ENCODE peak calls at places on chromosomes 13 and 19, in four cellular contexts. One of them, this sample, is unnamed.

GRCh38 chr13:79451500-79451962 is 29.4 kb upstream of the NDFIP2 start:
- DNase-seq in astrocyte: peak; percentile 92
- DNase-seq in mucosa of descending colon: peak; percentile 31
- DNase-seq in aorta: no peak
- DNase-seq in this sample: no peak

GRCh38 chr13:32150794-32151193 is 119.2 kb downstream of the FRY start:
- DNase-seq in astrocyte: peak; percentile 85
- DNase-seq in mucosa of descending colon: peak; percentile 44
- DNase-seq in aorta: peak; percentile 92
- DNase-seq in this sample: no peak

GRCh38 chr19:33391631-33392249 is 18.2 kb downstream of the CEBPG start:
- DNase-seq in astrocyte: no peak
- DNase-seq in mucosa of descending colon: peak; percentile 23
- DNase-seq in aorta: peak; percentile 64
- DNase-seq in this sample: peak; percentile 20

GRCh38 chr13:44311011-44311481 is 62.6 kb upstream of the SERP2 start:
- DNase-seq in astrocyte: peak; percentile 66
- DNase-seq in mucosa of descending colon: no peak
- DNase-seq in aorta: no peak
- DNase-seq in this sample: no peak

GRCh38 chr19:1481893-1482360 is 2.9 kb upstream of the C19orf25 start:
- DNase-seq in astrocyte: no peak
- DNase-seq in mucosa of descending colon: peak; percentile 29
- DNase-seq in aorta: peak; percentile 76
- DNase-seq in this sample: no peak

GRCh38 chr13:45626731-45627374 is 11.3 kb upstream of the ERICH6B start:
- DNase-seq in astrocyte: peak; percentile 12
- DNase-seq in mucosa of descending colon: no peak
- DNase-seq in aorta: no peak
- DNase-seq in this sample: no peak

GRCh38 chr19:2363419-2363818 is 3.4 kb downstream of the TMPRSS9 start:
- DNase-seq in astrocyte: no peak
- DNase-seq in mucosa of descending colon: no peak
- DNase-seq in aorta: no peak
- DNase-seq in this sample: no peak

GRCh38 chr19:38377052-38377451 is 2.7 kb downstream of the PSMD8 start:
- DNase-seq in astrocyte: no peak
- DNase-seq in mucosa of descending colon: no peak
- DNase-seq in aorta: no peak
- DNase-seq in this sample: no peak

GRCh38 chr13:98527526-98527925 is 49.4 kb downstream of the STK24 start:
- DNase-seq in astrocyte: no peak
- DNase-seq in mucosa of descending colon: no peak
- DNase-seq in aorta: no peak
- DNase-seq in this sample: no peak

GRCh38 chr19:38264486-38265212 is at the start of gene SPINT2:
- DNase-seq in astrocyte: no peak
- DNase-seq in mucosa of descending colon: no peak
- DNase-seq in aorta: peak; percentile 80
- DNase-seq in this sample: peak; percentile 71

GRCh38 chr19:54188224-54188871 is 1.0 kb downstream of the MBOAT7 start:
- DNase-seq in astrocyte: peak; percentile 73
- DNase-seq in mucosa of descending colon: peak; percentile 55
- DNase-seq in aorta: no peak
- DNase-seq in this sample: no peak

GRCh38 chr19:40284501-40285352 is at the start of gene AKT2:
- DNase-seq in astrocyte: peak; percentile 44
- DNase-seq in mucosa of descending colon: no peak
- DNase-seq in aorta: peak; percentile 90
- DNase-seq in this sample: no peak

GRCh38 chr13:97116754-97117153 is 105.4 kb upstream of the MBNL2 start:
- DNase-seq in astrocyte: peak; percentile 74
- DNase-seq in mucosa of descending colon: no peak
- DNase-seq in aorta: no peak
- DNase-seq in this sample: no peak

GRCh38 chr13:58882556-58882955 is 1251.0 kb downstream of the PCDH17 start:
- DNase-seq in astrocyte: no peak
- DNase-seq in mucosa of descending colon: no peak
- DNase-seq in aorta: no peak
- DNase-seq in this sample: no peak

GRCh38 chr13:47111499-47111898 is 214.6 kb upstream of the HTR2A start:
- DNase-seq in astrocyte: no peak
- DNase-seq in mucosa of descending colon: no peak
- DNase-seq in aorta: no peak
- DNase-seq in this sample: no peak

GRCh38 chr19:11737964-11738745 is 591 bp downstream of the ZNF823 start:
- DNase-seq in astrocyte: no peak
- DNase-seq in mucosa of descending colon: peak; percentile 88
- DNase-seq in aorta: peak; percentile 83
- DNase-seq in this sample: peak; percentile 87

GRCh38 chr19:55226788-55227187 is 1.8 kb downstream of the TMEM86B start:
- DNase-seq in astrocyte: no peak
- DNase-seq in mucosa of descending colon: no peak
- DNase-seq in aorta: no peak
- DNase-seq in this sample: no peak

GRCh38 chr13:80121038-80121437 is 219.9 kb downstream of the SPRY2 start:
- DNase-seq in astrocyte: no peak
- DNase-seq in mucosa of descending colon: no peak
- DNase-seq in aorta: no peak
- DNase-seq in this sample: no peak

GRCh38 chr13:109412232-109412935 is 374.0 kb downstream of the IRS2 start:
- DNase-seq in astrocyte: peak; percentile 62
- DNase-seq in mucosa of descending colon: peak; percentile 46
- DNase-seq in aorta: no peak
- DNase-seq in this sample: peak; percentile 66

GRCh38 chr13:25783076-25783475 is 268.7 kb downstream of the SHISA2 start:
- DNase-seq in astrocyte: no peak
- DNase-seq in mucosa of descending colon: no peak
- DNase-seq in aorta: no peak
- DNase-seq in this sample: no peak

GRCh38 chr13:33262997-33263396 is 22.6 kb downstream of the STARD13 start:
- DNase-seq in astrocyte: no peak
- DNase-seq in mucosa of descending colon: no peak
- DNase-seq in aorta: no peak
- DNase-seq in this sample: no peak

GRCh38 chr19:652467-653389 is 10.3 kb downstream of the RNF126 start:
- DNase-seq in astrocyte: no peak
- DNase-seq in mucosa of descending colon: no peak
- DNase-seq in aorta: no peak
- DNase-seq in this sample: no peak

GRCh38 chr19:42653841-42654240 is 59.1 kb upstream of the CEACAM8 start:
- DNase-seq in astrocyte: no peak
- DNase-seq in mucosa of descending colon: no peak
- DNase-seq in aorta: no peak
- DNase-seq in this sample: no peak

DNA sequence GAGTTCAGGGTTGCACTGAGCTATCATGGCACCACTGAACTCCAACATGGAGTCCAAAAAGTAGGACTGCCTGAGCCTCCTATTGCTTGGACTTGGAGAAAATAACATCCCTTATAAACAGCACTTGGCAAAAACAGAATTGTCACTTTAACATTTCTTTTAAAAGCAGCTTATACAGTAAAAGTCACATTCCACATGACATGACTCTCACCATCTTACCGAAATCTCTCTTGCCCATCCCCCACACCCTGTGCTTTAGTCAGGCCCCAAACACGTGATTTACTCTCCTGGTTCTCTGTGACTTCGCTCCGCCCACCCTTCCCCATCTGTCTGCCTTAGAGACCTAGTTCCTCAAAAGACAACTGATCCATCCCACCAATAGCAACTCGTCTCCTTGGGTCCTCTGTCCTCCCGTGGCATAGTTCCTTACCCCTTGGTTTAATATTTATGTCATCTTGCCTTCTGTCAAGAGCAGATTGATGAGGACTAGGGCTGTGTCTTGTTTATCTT is 4.6 kb downstream of the SAFB start:
- DNase-seq in astrocyte: peak; percentile 26
- DNase-seq in mucosa of descending colon: peak; percentile 38
- DNase-seq in aorta: peak; percentile 80
- DNase-seq in this sample: peak; percentile 55
- H3K4me1 ChIP-seq in astrocyte: peaks cover 28% of the 10 kb centered on the region
- H3K4me1 ChIP-seq in mucosa of descending colon: peaks cover 45% of the 10 kb centered on the region
- H3K4me1 ChIP-seq in aorta: peaks cover 11% of the 10 kb centered on the region
- H3K4me1 ChIP-seq in this sample: no peaks in the 10 kb centered on the region

GRCh38 chr19:15291089-15291488 is 41.2 kb downstream of the BRD4 start:
- DNase-seq in astrocyte: peak; percentile 73
- DNase-seq in mucosa of descending colon: no peak
- DNase-seq in aorta: no peak
- DNase-seq in this sample: no peak

GRCh38 chr19:15291666-15292065 is 40.7 kb downstream of the BRD4 start:
- DNase-seq in astrocyte: no peak
- DNase-seq in mucosa of descending colon: no peak
- DNase-seq in aorta: no peak
- DNase-seq in this sample: no peak

GRCh38 chr19:15288146-15288963 is 44.0 kb downstream of the BRD4 start:
- DNase-seq in astrocyte: no peak
- DNase-seq in mucosa of descending colon: peak; percentile 43
- DNase-seq in aorta: no peak
- DNase-seq in this sample: no peak

GRCh38 chr19:15289673-15290072 is 42.7 kb downstream of the BRD4 start:
- DNase-seq in astrocyte: no peak
- DNase-seq in mucosa of descending colon: no peak
- DNase-seq in aorta: no peak
- DNase-seq in this sample: no peak

GRCh38 chr19:15290149-15290548 is 42.2 kb downstream of the BRD4 start:
- DNase-seq in astrocyte: no peak
- DNase-seq in mucosa of descending colon: no peak
- DNase-seq in aorta: no peak
- DNase-seq in this sample: no peak
- H3K4me1 ChIP-seq in astrocyte: peaks cover 26% of the 10 kb centered on the region
- H3K4me1 ChIP-seq in mucosa of descending colon: peaks cover 67% of the 10 kb centered on the region
- H3K4me1 ChIP-seq in aorta: peaks cover 21% of the 10 kb centered on the region
- H3K4me1 ChIP-seq in this sample: no peaks in the 10 kb centered on the region

DNA sequence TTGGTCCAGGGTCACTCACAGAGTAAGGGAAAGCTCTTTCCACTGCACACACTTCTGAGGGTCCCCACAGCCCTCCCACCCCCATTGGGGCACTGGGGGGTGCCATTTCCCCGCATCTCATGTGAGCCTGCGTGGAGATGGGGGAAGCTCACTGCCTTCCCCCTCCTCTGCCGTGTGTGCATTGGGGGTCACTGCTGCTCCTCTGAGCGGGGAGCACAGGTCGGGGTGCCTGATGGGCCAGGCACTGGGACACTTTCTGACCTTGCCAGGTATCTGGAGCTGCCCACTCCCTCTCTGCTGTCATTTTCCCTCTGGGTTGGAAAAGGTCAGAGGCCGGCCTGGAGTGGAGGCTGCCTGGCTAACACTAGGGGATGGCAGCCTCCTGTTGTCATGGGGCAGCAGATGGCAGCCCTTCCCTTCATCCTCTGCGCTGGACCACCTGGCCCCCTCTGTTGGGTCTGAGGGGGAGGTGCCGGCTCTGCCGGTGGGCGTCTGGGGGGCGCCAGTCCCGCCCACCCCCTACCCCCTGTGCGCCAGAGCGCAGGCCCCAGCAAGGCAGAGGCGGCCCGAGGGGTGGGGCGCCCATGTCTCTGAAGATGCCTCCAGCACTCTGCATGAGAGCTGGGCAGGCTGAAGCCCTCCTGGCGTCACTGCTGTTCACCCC is 9.1 kb downstream of the SSBP4 start:
- DNase-seq in astrocyte: no peak
- DNase-seq in mucosa of descending colon: no peak
- DNase-seq in aorta: no peak
- DNase-seq in this sample: no peak
- H3K4me1 ChIP-seq in astrocyte: peaks cover 43% of the 10 kb centered on the region
- H3K4me1 ChIP-seq in mucosa of descending colon: peaks cover 33% of the 10 kb centered on the region
- H3K4me1 ChIP-seq in aorta: no peaks in the 10 kb centered on the region
- H3K4me1 ChIP-seq in this sample: no peaks in the 10 kb centered on the region

GRCh38 chr19:46202426-46202825 is 27.1 kb upstream of the IGFL1 start:
- DNase-seq in astrocyte: no peak
- DNase-seq in mucosa of descending colon: no peak
- DNase-seq in aorta: peak; percentile 24
- DNase-seq in this sample: no peak
- H3K4me1 ChIP-seq in astrocyte: no peaks in the 10 kb centered on the region
- H3K4me1 ChIP-seq in mucosa of descending colon: no peaks in the 10 kb centered on the region
- H3K4me1 ChIP-seq in aorta: no peaks in the 10 kb centered on the region
- H3K4me1 ChIP-seq in this sample: no peaks in the 10 kb centered on the region

This sample was measured in right lobe of liver.